ENCODE peak calls at places on chromosomes 12 and 14, in four cellular contexts. One of them, this sample, is unnamed.

GRCh38 chr12:615620-616019 is 47.6 kb downstream of the NINJ2 start:
- DNase-seq in fibroblast of lung: no peak
- DNase-seq in neural progenitor cell: no peak
- DNase-seq in GM23248: no peak
- DNase-seq in this sample: no peak

GRCh38 chr12:60148831-60149230 is 553.0 kb downstream of the SLC16A7 start:
- DNase-seq in fibroblast of lung: peak; percentile 93
- DNase-seq in neural progenitor cell: no peak
- DNase-seq in GM23248: peak; percentile 93
- DNase-seq in this sample: peak; percentile 92

GRCh38 chr12:24537241-24537860 is 411.6 kb downstream of the BCAT1 start:
- DNase-seq in fibroblast of lung: no peak
- DNase-seq in neural progenitor cell: no peak
- DNase-seq in GM23248: no peak
- DNase-seq in this sample: no peak

GRCh38 chr14:55277972-55278740 is 6.9 kb downstream of the FBXO34 start:
- DNase-seq in fibroblast of lung: no peak
- DNase-seq in neural progenitor cell: no peak
- DNase-seq in GM23248: no peak
- DNase-seq in this sample: no peak

GRCh38 chr14:85332401-85332800 is 197.5 kb upstream of the FLRT2 start:
- DNase-seq in fibroblast of lung: no peak
- DNase-seq in neural progenitor cell: no peak
- DNase-seq in GM23248: no peak
- DNase-seq in this sample: peak; percentile 37

GRCh38 chr12:68224613-68225285 is 861 bp downstream of the IL26 start:
- DNase-seq in fibroblast of lung: peak; percentile 80
- DNase-seq in neural progenitor cell: no peak
- DNase-seq in GM23248: peak; percentile 89
- DNase-seq in this sample: peak; percentile 82

GRCh38 chr14:90784621-90785270 is 31.5 kb downstream of the TTC7B start:
- DNase-seq in fibroblast of lung: no peak
- DNase-seq in neural progenitor cell: no peak
- DNase-seq in GM23248: no peak
- DNase-seq in this sample: no peak

GRCh38 chr12:76688627-76689026 is 75.3 kb upstream of the ZDHHC17 start:
- DNase-seq in fibroblast of lung: no peak
- DNase-seq in neural progenitor cell: no peak
- DNase-seq in GM23248: peak; percentile 42
- DNase-seq in this sample: no peak

GRCh38 chr14:100402631-100403030 is 79.5 kb downstream of the SLC25A47 start:
- DNase-seq in fibroblast of lung: peak; percentile 52
- DNase-seq in neural progenitor cell: no peak
- DNase-seq in GM23248: peak; percentile 29
- DNase-seq in this sample: no peak

GRCh38 chr12:111454716-111455447 is 49.2 kb downstream of the SH2B3 start:
- DNase-seq in fibroblast of lung: no peak
- DNase-seq in neural progenitor cell: no peak
- DNase-seq in GM23248: no peak
- DNase-seq in this sample: no peak

GRCh38 chr12:71046215-71046614 is 111.6 kb downstream of the TSPAN8 start:
- DNase-seq in fibroblast of lung: peak; percentile 62
- DNase-seq in neural progenitor cell: no peak
- DNase-seq in GM23248: peak; percentile 80
- DNase-seq in this sample: peak; percentile 2

GRCh38 chr12:108560752-108561719 is at the start of gene SART3:
- DNase-seq in fibroblast of lung: peak; percentile 88
- DNase-seq in neural progenitor cell: peak; percentile 91
- DNase-seq in GM23248: peak; percentile 96
- DNase-seq in this sample: peak; percentile 83

GRCh38 chr12:25794580-25794979 is 163.9 kb upstream of the RASSF8 start:
- DNase-seq in fibroblast of lung: peak; percentile 33
- DNase-seq in neural progenitor cell: no peak
- DNase-seq in GM23248: no peak
- DNase-seq in this sample: no peak

GRCh38 chr12:6758511-6758910 is 5.6 kb upstream of the MLF2 start:
- DNase-seq in fibroblast of lung: no peak
- DNase-seq in neural progenitor cell: peak; percentile 64
- DNase-seq in GM23248: no peak
- DNase-seq in this sample: no peak

GRCh38 chr12:25001311-25001710 is 52.4 kb upstream of the BCAT1 start:
- DNase-seq in fibroblast of lung: peak; percentile 58
- DNase-seq in neural progenitor cell: no peak
- DNase-seq in GM23248: no peak
- DNase-seq in this sample: no peak

GRCh38 chr12:16389594-16389993 is 42.1 kb downstream of the MGST1 start:
- DNase-seq in fibroblast of lung: peak; percentile 90
- DNase-seq in neural progenitor cell: no peak
- DNase-seq in GM23248: peak; percentile 85
- DNase-seq in this sample: peak; percentile 93

GRCh38 chr12:10562306-10562933 is 51.0 kb downstream of the MAGOHB start:
- DNase-seq in fibroblast of lung: peak; percentile 14
- DNase-seq in neural progenitor cell: peak; percentile 16
- DNase-seq in GM23248: peak; percentile 53
- DNase-seq in this sample: peak; percentile 20

GRCh38 chr12:111178194-111179081 is 190.5 kb downstream of the PHETA1 start:
- DNase-seq in fibroblast of lung: no peak
- DNase-seq in neural progenitor cell: no peak
- DNase-seq in GM23248: no peak
- DNase-seq in this sample: no peak

GRCh38 chr14:52776816-52777215 is 14.6 kb downstream of the GNPNAT1 start:
- DNase-seq in fibroblast of lung: no peak
- DNase-seq in neural progenitor cell: no peak
- DNase-seq in GM23248: no peak
- DNase-seq in this sample: no peak

GRCh38 chr14:49879683-49880204 is 13.1 kb upstream of the ARF6 start:
- DNase-seq in fibroblast of lung: peak; percentile 51
- DNase-seq in neural progenitor cell: peak; percentile 63
- DNase-seq in GM23248: peak; percentile 77
- DNase-seq in this sample: peak; percentile 63

GRCh38 chr14:90508536-90509254 is 111.9 kb downstream of the CALM1 start:
- DNase-seq in fibroblast of lung: no peak
- DNase-seq in neural progenitor cell: no peak
- DNase-seq in GM23248: no peak
- DNase-seq in this sample: peak; percentile 31

GRCh38 chr12:29971431-29971830 is 187.7 kb upstream of the TMTC1 start:
- DNase-seq in fibroblast of lung: no peak
- DNase-seq in neural progenitor cell: peak; percentile 43
- DNase-seq in GM23248: no peak
- DNase-seq in this sample: no peak

GRCh38 chr14:47278233-47278842 is 397.1 kb downstream of the MDGA2 start:
- DNase-seq in fibroblast of lung: peak; percentile 9
- DNase-seq in neural progenitor cell: peak; percentile 73
- DNase-seq in GM23248: peak; percentile 43
- DNase-seq in this sample: peak; percentile 1

GRCh38 chr14:105489607-105490317 is 1.3 kb upstream of the TEDC1 start:
- DNase-seq in fibroblast of lung: peak; percentile 79
- DNase-seq in neural progenitor cell: peak; percentile 91
- DNase-seq in GM23248: peak; percentile 92
- DNase-seq in this sample: peak; percentile 84

GRCh38 chr12:117119592-117120198 is 20.5 kb upstream of the TESC start:
- DNase-seq in fibroblast of lung: no peak
- DNase-seq in neural progenitor cell: peak; percentile 73
- DNase-seq in GM23248: no peak
- DNase-seq in this sample: no peak

GRCh38 chr12:89185889-89186288 is 166.4 kb downstream of the DUSP6 start:
- DNase-seq in fibroblast of lung: no peak
- DNase-seq in neural progenitor cell: no peak
- DNase-seq in GM23248: peak; percentile 47
- DNase-seq in this sample: peak; percentile 63

GRCh38 chr14:100810861-100811461 is 15.0 kb upstream of the MEG3 start:
- DNase-seq in fibroblast of lung: peak; percentile 77
- DNase-seq in neural progenitor cell: no peak
- DNase-seq in GM23248: no peak
- DNase-seq in this sample: no peak

GRCh38 chr14:23629831-23630396 is 6.2 kb upstream of the DHRS2 start:
- DNase-seq in fibroblast of lung: no peak
- DNase-seq in neural progenitor cell: no peak
- DNase-seq in GM23248: no peak
- DNase-seq in this sample: no peak

GRCh38 chr12:48132826-48133225 is 13.7 kb downstream of the PFKM start:
- DNase-seq in fibroblast of lung: no peak
- DNase-seq in neural progenitor cell: no peak
- DNase-seq in GM23248: no peak
- DNase-seq in this sample: no peak

GRCh38 chr12:131076277-131076676 is 122.6 kb downstream of the ADGRD1 start:
- DNase-seq in fibroblast of lung: no peak
- DNase-seq in neural progenitor cell: no peak
- DNase-seq in GM23248: no peak
- DNase-seq in this sample: no peak

GRCh38 chr12:38638401-38638800 is 267.0 kb downstream of the CPNE8 start:
- DNase-seq in fibroblast of lung: no peak
- DNase-seq in neural progenitor cell: no peak
- DNase-seq in GM23248: no peak
- DNase-seq in this sample: no peak

GRCh38 chr12:51904951-51905471 is 2.3 kb upstream of the ACVRL1 start:
- DNase-seq in fibroblast of lung: no peak
- DNase-seq in neural progenitor cell: no peak
- DNase-seq in GM23248: peak; percentile 91
- DNase-seq in this sample: peak; percentile 24

GRCh38 chr14:69260246-69260978 is 454 bp downstream of the GALNT16 start:
- DNase-seq in fibroblast of lung: peak; percentile 32
- DNase-seq in neural progenitor cell: peak; percentile 89
- DNase-seq in GM23248: peak; percentile 59
- DNase-seq in this sample: peak; percentile 13
- TF ChIP-seq EZH2 in fibroblast of lung: no peak
- TF ChIP-seq EZH2 in neural progenitor cell: peak; percentile 52
- TF ChIP-seq EZH2 in GM23248: no peak
- TF ChIP-seq EZH2 in this sample: no peak

GRCh38 chr12:124340080-124340900 is 45.4 kb downstream of the RFLNA start:
- DNase-seq in fibroblast of lung: no peak
- DNase-seq in neural progenitor cell: no peak
- DNase-seq in GM23248: no peak
- DNase-seq in this sample: no peak
- H4K20me1 ChIP-seq in fibroblast of lung: no peaks in the 10 kb centered on the region
- H4K20me1 ChIP-seq in neural progenitor cell: no peaks in the 10 kb centered on the region
- H4K20me1 ChIP-seq in GM23248: no peaks in the 10 kb centered on the region
- H4K20me1 ChIP-seq in this sample: peaks cover 2% of the 10 kb centered on the region

GRCh38 chr14:63800083-63800482 is 52.7 kb upstream of the SYNE2 start:
- DNase-seq in fibroblast of lung: no peak
- DNase-seq in neural progenitor cell: no peak
- DNase-seq in GM23248: no peak
- DNase-seq in this sample: no peak
- H3K9ac ChIP-seq in fibroblast of lung: no peak overlapping the region
- H3K9ac ChIP-seq in neural progenitor cell: no peak overlapping the region
- H3K9ac ChIP-seq in GM23248: peak overlapping the region; percentile 55
- H3K9ac ChIP-seq in this sample: no peak overlapping the region

GRCh38 chr12:120652671-120653435 is 12.4 kb downstream of the CABP1 start:
- DNase-seq in fibroblast of lung: no peak
- DNase-seq in neural progenitor cell: no peak
- DNase-seq in GM23248: no peak
- DNase-seq in this sample: no peak

GRCh38 chr12:120651821-120652220 is 11.4 kb downstream of the CABP1 start:
- DNase-seq in fibroblast of lung: no peak
- DNase-seq in neural progenitor cell: peak; percentile 34
- DNase-seq in GM23248: peak; percentile 40
- DNase-seq in this sample: no peak

GRCh38 chr12:120647375-120647755 is 6.9 kb downstream of the CABP1 start:
- DNase-seq in fibroblast of lung: no peak
- DNase-seq in neural progenitor cell: no peak
- DNase-seq in GM23248: no peak
- DNase-seq in this sample: no peak

GRCh38 chr12:120650249-120650690 is 9.8 kb downstream of the CABP1 start:
- DNase-seq in fibroblast of lung: no peak
- DNase-seq in neural progenitor cell: no peak
- DNase-seq in GM23248: no peak
- DNase-seq in this sample: no peak

DNA sequence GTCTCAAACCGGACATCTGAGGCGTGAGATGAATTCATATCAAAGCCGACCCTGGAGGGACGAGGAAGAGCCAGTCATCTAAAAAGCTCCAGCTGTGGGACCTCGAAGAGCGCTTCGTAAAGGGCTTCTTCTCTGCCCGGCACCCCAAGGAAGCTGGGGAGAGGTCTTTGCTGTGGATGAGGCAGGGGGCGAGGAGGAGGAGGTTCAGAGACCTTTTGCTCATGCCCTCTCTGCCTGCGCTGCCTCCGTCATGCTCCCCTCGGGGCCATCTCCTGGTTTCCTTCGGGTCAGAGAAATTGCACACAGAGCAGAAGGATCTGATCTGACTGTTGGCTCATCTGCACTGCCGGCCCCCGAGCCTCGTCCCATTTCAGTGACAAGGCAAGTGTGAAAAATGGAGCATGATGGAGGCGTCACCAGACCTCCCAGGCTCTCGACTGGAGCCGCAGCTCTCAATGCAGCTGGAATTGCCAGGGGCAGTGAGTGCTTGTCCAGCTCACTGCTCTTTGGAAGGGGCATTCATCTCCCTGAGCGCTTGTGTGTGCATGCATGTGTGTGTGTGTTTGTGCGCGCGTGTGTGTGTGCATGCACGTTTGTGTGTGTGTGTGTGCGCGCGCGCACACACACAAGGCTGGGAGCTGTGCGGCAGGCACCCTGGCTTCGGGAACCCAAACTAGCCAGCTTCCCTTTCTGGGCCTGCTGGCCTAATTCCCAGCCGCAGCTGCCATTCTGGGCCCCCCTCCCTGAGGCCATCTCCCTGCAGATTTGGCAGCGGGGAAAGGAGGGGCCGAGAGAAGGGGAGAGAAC is 9.2 kb downstream of the CABP1 start:
- DNase-seq in fibroblast of lung: no peak
- DNase-seq in neural progenitor cell: peak; percentile 68
- DNase-seq in GM23248: peak; percentile 33
- DNase-seq in this sample: no peak
- TF ChIP-seq EZH2 in fibroblast of lung: peak; percentile 66
- TF ChIP-seq EZH2 in neural progenitor cell: no peak
- TF ChIP-seq EZH2 in GM23248: no peak
- TF ChIP-seq EZH2 in this sample: peak; percentile 38

DNA sequence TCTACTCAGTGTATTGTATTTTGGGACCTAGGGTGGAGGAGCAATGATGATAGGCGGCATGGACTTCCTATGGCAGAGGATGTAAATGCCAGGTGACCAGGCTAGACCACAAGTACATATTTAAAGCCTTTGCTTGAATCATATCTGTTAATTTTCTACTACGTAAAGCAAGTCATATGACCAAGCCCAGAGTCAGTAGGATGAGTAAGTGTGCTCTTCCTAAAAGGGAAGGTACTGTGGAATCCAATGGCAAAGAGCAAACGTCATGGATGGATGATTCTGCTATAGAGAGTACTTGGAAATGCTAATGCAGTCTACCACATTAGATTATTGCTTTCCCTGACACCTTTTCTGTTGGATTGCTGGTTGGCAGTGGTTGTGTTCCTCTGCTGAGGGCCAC is 16.8 kb downstream of the GPATCH2L start:
- DNase-seq in fibroblast of lung: peak; percentile 10
- DNase-seq in neural progenitor cell: no peak
- DNase-seq in GM23248: peak; percentile 7
- DNase-seq in this sample: peak; percentile 9
- H4K20me1 ChIP-seq in fibroblast of lung: no peaks in the 10 kb centered on the region
- H4K20me1 ChIP-seq in neural progenitor cell: peaks cover 69% of the 10 kb centered on the region
- H4K20me1 ChIP-seq in GM23248: no peaks in the 10 kb centered on the region
- H4K20me1 ChIP-seq in this sample: no peaks in the 10 kb centered on the region